ENCODE peak calls at places on chromosome 21, in six cellular contexts. D is posterior vena cava, O is amygdala, R is kidney tubule cell, M is WERI-Rb-1, C is EH. W is an unnamed sample.

GRCh38 chr21:42112857-42113256 is 41.7 kb downstream of the UMODL1 start:
- DNase-seq in D (no peak), O (no peak), R (no peak), M (no peak), C (peak), W (peak)

GRCh38 chr21:14603202-14603601 is 57.1 kb upstream of the SAMSN1 start:
- DNase-seq in D (no peak), O (no peak), R (peak), M (no peak), C (peak), W (no peak)

GRCh38 chr21:31370893-31371652 is 27.0 kb upstream of the TIAM1 start:
- DNase-seq in D (no peak), O (no peak), R (no peak), M (no peak), C (no peak), W (no peak)

GRCh38 chr21:46183910-46184624 is at the start of gene SPATC1L:
- DNase-seq in D (peak), O (no peak), R (peak), M (peak), C (peak), W (peak)

GRCh38 chr21:32921632-32922230 is 104.0 kb upstream of the OLIG2 start:
- DNase-seq in D (no peak), O (no peak), R (peak), M (peak), C (peak), W (no peak)

GRCh38 chr21:44478124-44478800 is 23.0 kb downstream of the LRRC3 start:
- DNase-seq in D (no peak), O (no peak), R (no peak), M (no peak), C (no peak), W (no peak)

GRCh38 chr21:35400233-35400939 is 351.3 kb upstream of the RUNX1 start:
- DNase-seq in D (no peak), O (no peak), R (peak), M (no peak), C (peak), W (peak)

GRCh38 chr21:25639922-25640670 is 1.0 kb downstream of the JAM2 start:
- DNase-seq in D (peak), O (no peak), R (peak), M (peak), C (no peak), W (peak)

GRCh38 chr21:35050348-35051286 is 1.5 kb upstream of the RUNX1 start:
- DNase-seq in D (no peak), O (no peak), R (peak), M (no peak), C (peak), W (no peak)

GRCh38 chr21:45974073-45975016 is 7.2 kb upstream of the COL6A1 start:
- DNase-seq in D (peak), O (no peak), R (peak), M (peak), C (peak), W (no peak)

GRCh38 chr21:46605759-46606426 is 1.0 kb upstream of the S100B start:
- DNase-seq in D (peak), O (peak), R (no peak), M (no peak), C (no peak), W (peak)

GRCh38 chr21:44533121-44533890 is 6.7 kb downstream of the KRTAP10-1 start:
- DNase-seq in D (peak), O (no peak), R (no peak), M (peak), C (no peak), W (no peak)

GRCh38 chr21:17679002-17679600 is 66.4 kb upstream of the BTG3 start:
- DNase-seq in D (no peak), O (no peak), R (peak), M (no peak), C (peak), W (peak)

GRCh38 chr21:45874716-45875415 is 106.7 kb upstream of the COL6A1 start:
- DNase-seq in D (peak), O (no peak), R (peak), M (no peak), C (peak), W (no peak)

GRCh38 chr21:46459356-46460112 is 843 bp downstream of the DIP2A start:
- DNase-seq in D (peak), O (no peak), R (peak), M (peak), C (peak), W (no peak)

GRCh38 chr21:35178812-35179211 is 129.7 kb upstream of the RUNX1 start:
- DNase-seq in D (no peak), O (no peak), R (peak), M (no peak), C (peak), W (no peak)

GRCh38 chr21:37253991-37254390 is 13.1 kb downstream of the VPS26C start:
- DNase-seq in D (no peak), O (no peak), R (no peak), M (no peak), C (peak), W (no peak)

GRCh38 chr21:41258617-41259016 is 58.0 kb upstream of the FAM3B start:
- DNase-seq in D (no peak), O (no peak), R (no peak), M (no peak), C (no peak), W (no peak)

GRCh38 chr21:43332872-43333300 is 94.0 kb downstream of the SIK1 start:
- DNase-seq in D (no peak), O (no peak), R (no peak), M (no peak), C (no peak), W (no peak)

GRCh38 chr21:36753556-36753955 is 54.6 kb downstream of the SIM2 start:
- DNase-seq in D (no peak), O (no peak), R (peak), M (no peak), C (peak), W (no peak)

GRCh38 chr21:32215306-32215685 is 63.6 kb downstream of the MIS18A start:
- DNase-seq in D (no peak), O (no peak), R (no peak), M (no peak), C (no peak), W (no peak)

GRCh38 chr21:39527664-39528381 is 76.1 kb downstream of the SH3BGR start:
- DNase-seq in D (no peak), O (no peak), R (peak), M (peak), C (no peak), W (no peak)

GRCh38 chr21:39568380-39568779 is 44.4 kb upstream of the B3GALT5 start:
- DNase-seq in D (no peak), O (no peak), R (peak), M (no peak), C (no peak), W (no peak)

GRCh38 chr21:26835027-26835713 is 10.0 kb downstream of the ADAMTS1 start:
- DNase-seq in D (no peak), O (no peak), R (peak), M (no peak), C (peak), W (no peak)

GRCh38 chr21:45504021-45504515 is 38.2 kb downstream of the SLC19A1 start:
- DNase-seq in D (peak), O (no peak), R (no peak), M (no peak), C (no peak), W (no peak)

GRCh38 chr21:41529769-41530168 is 21.8 kb upstream of the TMPRSS2 start:
- DNase-seq in D (no peak), O (no peak), R (no peak), M (no peak), C (no peak), W (no peak)

GRCh38 chr21:46667735-46668380 is 32.4 kb downstream of the PRMT2 start:
- DNase-seq in D (no peak), O (no peak), R (peak), M (peak), C (peak), W (no peak)

GRCh38 chr21:27423073-27423472 is 456.2 kb upstream of the ADAMTS5 start:
- DNase-seq in D (peak), O (no peak), R (peak), M (no peak), C (peak), W (no peak)

GRCh38 chr21:23743821-23744220 is 1863.5 kb downstream of the MRPL39 start:
- DNase-seq in D (no peak), O (no peak), R (no peak), M (no peak), C (no peak), W (no peak)

GRCh38 chr21:29639366-29640232 is 300.2 kb downstream of the GRIK1 start:
- DNase-seq in D (no peak), O (no peak), R (no peak), M (no peak), C (no peak), W (no peak)

GRCh38 chr21:42156690-42157605 is 62.0 kb upstream of the ABCG1 start:
- DNase-seq in D (no peak), O (peak), R (no peak), M (peak), C (no peak), W (peak)

GRCh38 chr21:15445327-15445726 is 284.5 kb upstream of the USP25 start:
- DNase-seq in D (no peak), O (no peak), R (no peak), M (no peak), C (no peak), W (no peak)

GRCh38 chr21:31201548-31201947 is 142.5 kb downstream of the TIAM1 start:
- DNase-seq in D (no peak), O (no peak), R (no peak), M (no peak), C (no peak), W (no peak)

GRCh38 chr21:37509802-37510393 is 143.3 kb downstream of the DYRK1A start:
- DNase-seq in D (no peak), O (no peak), R (peak), M (no peak), C (peak), W (no peak)

GRCh38 chr21:36235058-36235582 is 78.5 kb downstream of the DOP1B start:
- DNase-seq in D (no peak), O (no peak), R (no peak), M (no peak), C (no peak), W (no peak)

W was measured in putamen.